ENCODE peak calls at places on chromosomes 6 and 20, in ten cellular contexts. X is cardiac muscle cell; E is IMR-90; A is CD8-positive, alpha-beta memory T cell; W is right atrium auricular region; H is ovary; F is stomach; L is brain microvascular endothelial cell; B is sigmoid colon; O is body of pancreas. U is an unnamed sample.

GRCh38 chr6:109508166-109508860 is 25.3 kb upstream of the ZBTB24 start:
- DNase-seq in B (no peak), F (no peak), X (no peak), W (no peak), E (peak), O (no peak), L (no peak), H (no peak), A (no peak), U (no peak)

GRCh38 chr6:38495511-38495910 is 144.2 kb downstream of the BTBD9 start:
- DNase-seq in F (no peak), W (no peak), L (no peak), E (no peak), A (no peak), B (no peak), O (no peak), X (no peak), H (no peak), U (no peak)

GRCh38 chr6:135182993-135183531 is 2.0 kb downstream of the MYB start:
- DNase-seq in F (peak), H (no peak), O (peak), X (no peak), E (no peak), A (peak), L (no peak), W (no peak), B (no peak), U (peak)

GRCh38 chr6:21831531-21832291 is 238.2 kb downstream of the SOX4 start:
- DNase-seq in W (no peak), A (no peak), H (no peak), O (no peak), L (no peak), X (no peak), B (no peak), E (peak), F (no peak), U (no peak)

GRCh38 chr20:11352041-11352440 is 565.7 kb upstream of the BTBD3 start:
- DNase-seq in F (no peak), L (no peak), X (no peak), O (no peak), E (no peak), B (no peak), W (no peak), A (no peak), H (no peak), U (no peak)

GRCh38 chr6:130934848-130935585 is 107.8 kb downstream of the SMLR1 start:
- DNase-seq in F (no peak), W (no peak), H (no peak), X (no peak), E (no peak), O (no peak), A (no peak), L (no peak), B (no peak), U (no peak)

GRCh38 chr6:55798571-55798970 is 76.8 kb downstream of the BMP5 start:
- DNase-seq in E (no peak), L (no peak), F (no peak), W (no peak), A (no peak), X (no peak), B (no peak), O (no peak), H (no peak), U (no peak)

GRCh38 chr20:63743210-63743970 is 3.8 kb downstream of the SLC2A4RG start:
- DNase-seq in L (no peak), F (no peak), E (no peak), X (no peak), B (peak), A (no peak), O (no peak), W (no peak), H (no peak), U (no peak)

GRCh38 chr6:161215193-161215592 is 58.7 kb downstream of the AGPAT4 start:
- DNase-seq in B (no peak), F (no peak), O (peak), A (no peak), X (no peak), H (no peak), W (no peak), E (peak), L (peak), U (no peak)

GRCh38 chr20:3739054-3739925 is 6.8 kb downstream of the HSPA12B start:
- DNase-seq in E (no peak), F (no peak), O (no peak), B (peak), H (no peak), A (no peak), L (no peak), X (no peak), W (no peak), U (no peak)

GRCh38 chr20:45934046-45934586 is 367 bp upstream of the PCIF1 start:
- DNase-seq in B (peak), A (peak), F (peak), W (no peak), X (peak), L (no peak), O (peak), E (peak), H (peak), U (no peak)

GRCh38 chr20:46720776-46721425 is 11.5 kb downstream of the SLC2A10 start:
- DNase-seq in L (peak), H (no peak), A (no peak), X (no peak), W (no peak), B (no peak), E (peak), F (no peak), O (no peak), U (no peak)

GRCh38 chr6:33199687-33200233 is 705 bp downstream of the RXRB start:
- DNase-seq in B (peak), X (peak), A (peak), F (peak), H (no peak), E (peak), O (peak), W (peak), L (peak), U (no peak)

GRCh38 chr20:61399433-61399832 is 147.4 kb downstream of the CDH4 start:
- DNase-seq in A (no peak), F (no peak), O (no peak), X (no peak), H (no peak), L (no peak), B (no peak), E (no peak), W (no peak), U (no peak)

GRCh38 chr6:150464966-150465365 is 96.2 kb downstream of the IYD start:
- DNase-seq in A (no peak), B (no peak), H (no peak), X (no peak), L (no peak), F (no peak), W (no peak), O (no peak), E (no peak), U (no peak)

GRCh38 chr6:7848229-7848628 is 62.4 kb downstream of the TXNDC5 start:
- DNase-seq in X (no peak), O (no peak), A (no peak), F (no peak), W (no peak), H (no peak), E (peak), B (no peak), L (no peak), U (no peak)

GRCh38 chr20:15220009-15220656 is 882.7 kb upstream of the FLRT3 start:
- DNase-seq in L (no peak), F (no peak), B (no peak), E (no peak), O (no peak), X (no peak), H (no peak), A (no peak), W (no peak), U (no peak)

GRCh38 chr6:24910331-24910849 is 25.4 kb downstream of the RIPOR2 start:
- DNase-seq in H (peak), W (no peak), E (no peak), A (no peak), L (no peak), B (no peak), O (no peak), F (no peak), X (peak), U (peak)

GRCh38 chr6:135212935-135213334 is 31.8 kb downstream of the MYB start:
- DNase-seq in L (peak), A (no peak), F (no peak), B (no peak), X (no peak), W (no peak), E (peak), O (no peak), H (no peak), U (peak)

GRCh38 chr20:13428684-13429083 is 207.6 kb downstream of the ISM1 start:
- DNase-seq in A (no peak), E (no peak), W (no peak), F (no peak), H (no peak), O (no peak), L (no peak), B (no peak), X (no peak), U (no peak)

GRCh38 chr20:1707588-1708449 is 50.2 kb upstream of the SIRPG start:
- DNase-seq in X (no peak), H (no peak), W (peak), L (no peak), F (no peak), E (no peak), O (no peak), A (no peak), B (no peak), U (no peak)

GRCh38 chr6:111703723-111704122 is 98.0 kb upstream of the TRAF3IP2 start:
- DNase-seq in W (no peak), X (peak), L (no peak), B (no peak), A (no peak), H (no peak), F (no peak), E (no peak), O (no peak), U (no peak)

GRCh38 chr6:11279213-11279780 is 46.8 kb upstream of the NEDD9 start:
- DNase-seq in W (no peak), A (no peak), F (no peak), L (no peak), H (peak), X (no peak), B (no peak), E (peak), O (no peak), U (no peak)

GRCh38 chr6:125258651-125259353 is 43.0 kb downstream of the HDDC2 start:
- DNase-seq in B (no peak), O (no peak), X (no peak), F (no peak), E (peak), W (no peak), L (no peak), H (no peak), A (no peak), U (no peak)

GRCh38 chr20:9867196-9867980 is 28.5 kb upstream of the PAK5 start:
- DNase-seq in A (no peak), E (no peak), O (no peak), L (no peak), H (no peak), F (no peak), W (no peak), X (no peak), B (no peak), U (no peak)

GRCh38 chr6:156633291-156633690 is 143.9 kb upstream of the ARID1B start:
- DNase-seq in O (no peak), A (no peak), W (no peak), L (no peak), H (no peak), B (no peak), X (no peak), F (no peak), E (no peak), U (no peak)

GRCh38 chr6:74964871-74965441 is 240.9 kb downstream of the COL12A1 start:
- DNase-seq in X (no peak), B (no peak), H (no peak), E (peak), A (no peak), F (no peak), O (no peak), L (no peak), W (no peak), U (no peak)

GRCh38 chr20:25022680-25023079 is 30.1 kb upstream of the APMAP start:
- DNase-seq in F (peak), W (no peak), X (no peak), L (no peak), O (peak), H (peak), B (peak), E (no peak), A (no peak), U (no peak)

GRCh38 chr6:33787336-33787953 is 1.5 kb downstream of the LEMD2 start:
- DNase-seq in H (no peak), A (no peak), X (no peak), W (no peak), F (no peak), B (no peak), E (peak), O (no peak), L (no peak), U (no peak)

GRCh38 chr6:152268846-152269442 is 368.2 kb downstream of the SYNE1 start:
- DNase-seq in W (no peak), X (no peak), F (no peak), E (peak), H (no peak), L (no peak), A (no peak), O (no peak), B (no peak), U (no peak)

GRCh38 chr6:27280064-27280539 is 32.0 kb downstream of the POM121L2 start:
- DNase-seq in E (peak), X (peak), L (peak), B (no peak), A (no peak), F (no peak), W (no peak), H (peak), O (peak), U (no peak)

GRCh38 chr6:26045046-26045938 is 41.9 kb upstream of the HFE start:
- DNase-seq in A (peak), O (peak), X (no peak), E (peak), L (peak), W (peak), F (peak), H (peak), B (peak), U (peak)
- H3K4me3 ChIP-seq in A (peak), O (no peak), X (no peak), E (peak), L (peak), W (peak), F (peak), H (peak), B (peak), U (peak)

DNA sequence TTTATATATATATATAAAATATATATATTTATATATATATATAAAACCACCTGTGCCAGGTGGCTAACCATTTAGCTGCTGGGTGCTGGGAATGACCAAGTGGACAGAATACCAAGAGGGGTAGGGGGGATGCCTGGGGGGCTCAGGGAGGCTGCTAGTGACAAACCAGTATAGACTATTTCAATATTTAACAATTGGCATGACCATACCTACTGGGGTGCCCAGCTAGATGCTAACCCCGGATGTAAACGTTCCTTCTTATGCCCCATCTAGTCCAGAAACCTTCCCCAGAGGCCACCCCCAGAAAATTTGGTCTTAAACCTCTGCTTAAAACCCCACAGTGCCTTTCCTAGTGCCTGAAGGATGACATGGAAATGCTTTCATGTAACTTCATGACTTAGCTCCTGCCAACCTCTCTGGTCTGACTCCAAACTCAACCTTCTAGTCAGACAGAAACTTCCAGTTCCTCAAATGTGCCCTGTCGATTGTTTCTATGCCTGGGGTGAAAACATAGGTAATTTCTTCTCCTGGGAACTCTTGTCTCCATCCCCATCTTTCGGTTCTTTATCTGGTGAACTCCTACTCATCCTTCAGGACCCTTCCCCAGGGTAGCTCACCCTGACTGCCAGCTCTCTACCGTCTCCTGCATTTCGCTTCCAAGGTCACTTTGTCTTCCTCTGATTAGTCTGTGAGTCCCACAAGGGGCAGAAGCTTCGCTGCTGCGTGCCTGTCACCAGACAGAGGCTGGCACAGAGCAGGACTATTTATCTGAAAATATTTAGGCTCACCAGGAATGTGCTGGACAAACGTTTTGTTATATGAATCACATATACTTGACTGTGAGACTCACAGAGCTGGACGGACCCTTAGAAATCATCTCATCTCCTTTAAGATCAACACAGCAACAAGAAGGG is 51.8 kb downstream of the JPH2 start:
- DNase-seq in X (peak), W (no peak), E (no peak), O (no peak), F (no peak), H (no peak), B (peak), A (no peak), L (no peak), U (peak)
- H3K27ac ChIP-seq in X (peak), W (peak), E (no peak), O (no peak), F (no peak), H (no peak), B (peak), A (no peak), L (no peak), U (no peak)

DNA sequence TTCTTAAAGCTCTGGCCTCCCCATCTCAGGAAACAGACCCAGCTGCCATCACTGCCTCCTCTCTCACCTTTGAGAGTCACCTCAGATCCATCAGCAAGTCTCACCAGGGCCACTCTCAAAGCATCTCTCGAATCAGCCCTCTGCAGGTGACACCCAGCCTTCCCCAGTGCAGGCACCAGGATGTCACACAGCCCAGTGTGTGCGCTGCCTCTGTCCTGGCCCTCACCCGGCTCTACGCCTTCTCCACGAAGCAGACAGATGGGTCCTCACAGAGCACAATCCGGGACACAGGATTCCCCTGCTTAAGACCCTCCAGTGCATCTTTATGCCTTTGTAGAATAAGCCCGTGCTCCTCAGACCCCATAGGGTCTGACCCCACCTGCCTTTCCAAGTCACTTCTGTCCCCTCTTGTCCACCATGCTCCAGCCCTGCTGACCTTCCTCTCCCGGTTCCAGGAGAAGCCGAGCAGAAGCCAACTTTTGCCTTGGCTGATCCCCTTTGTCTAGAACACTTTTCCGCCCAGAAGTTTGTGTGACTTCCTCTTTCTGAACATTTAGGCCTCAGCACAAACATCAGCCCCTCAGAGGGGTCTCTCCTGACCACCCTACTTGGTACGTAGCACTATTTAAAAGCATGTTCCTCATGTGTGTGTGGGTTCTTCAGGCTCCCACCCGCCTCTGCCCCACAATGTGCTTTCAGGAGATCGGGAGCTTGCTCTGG is 60.2 kb downstream of the PSMG4 start:
- DNase-seq in W (no peak), B (peak), E (no peak), X (no peak), L (no peak), H (no peak), A (no peak), O (no peak), F (peak), U (no peak)
- H3K4me3 ChIP-seq in W (no peak), B (no peak), E (no peak), X (no peak), L (no peak), H (no peak), A (no peak), O (no peak), F (no peak), U (no peak)

DNA sequence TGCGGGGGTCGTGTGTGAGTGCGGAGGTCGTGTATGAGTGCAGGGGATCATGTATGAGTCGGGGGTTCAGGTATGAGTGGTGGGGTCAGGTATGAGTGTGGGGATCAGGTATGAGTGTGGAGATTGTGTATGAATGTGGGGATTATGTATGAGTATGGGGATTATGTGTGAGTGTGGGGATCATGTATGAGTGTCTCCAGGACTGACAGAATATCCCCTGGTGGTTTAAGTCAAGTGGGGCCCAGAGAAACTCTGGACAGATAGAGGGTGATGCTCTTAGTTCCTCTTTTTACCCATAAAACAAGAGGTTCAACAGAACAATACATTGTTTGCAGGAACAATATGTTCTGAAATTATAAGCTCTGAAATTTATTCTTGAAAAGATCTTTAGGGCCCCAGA is 131.9 kb downstream of the UST start:
- DNase-seq in E (no peak), H (no peak), X (no peak), A (no peak), B (no peak), L (no peak), W (no peak), F (no peak), O (no peak), U (no peak)
- H3K27ac ChIP-seq in E (no peak), H (no peak), X (no peak), A (no peak), B (no peak), L (no peak), W (no peak), F (no peak), O (no peak), U (no peak)

GRCh38 chr6:43702522-43703440 is 15.2 kb upstream of the MRPS18A start:
- DNase-seq in E (peak), O (peak), A (no peak), B (peak), X (peak), L (peak), H (peak), F (peak), W (peak), U (no peak)
- H3K4me3 ChIP-seq in E (no peak), O (no peak), A (no peak), B (no peak), X (no peak), L (no peak), H (no peak), F (no peak), W (no peak), U (no peak)

GRCh38 chr20:49674383-49675352 is 39.0 kb downstream of the B4GALT5 start:
- DNase-seq in W (no peak), X (no peak), L (no peak), F (no peak), E (peak), H (no peak), A (no peak), O (peak), B (no peak), U (no peak)
- H3K27ac ChIP-seq in W (no peak), X (no peak), L (no peak), F (peak), E (no peak), H (no peak), A (peak), O (peak), B (no peak), U (no peak)

U was measured in naive thymus-derived CD4-positive, alpha-beta T cell.